ENCODE peak calls at places on chromosomes 4 and X, in six cellular contexts. J is cardiac muscle cell; W is MCF 10A; Z is fibroblast of villous mesenchyme; D is BJ; C is CD4-positive, alpha-beta T cell. F is an unnamed sample.

GRCh38 chrX:97126020-97126419 is 242.3 kb downstream of the RPA4 start:
- DNase-seq in D (no peak), J (peak; percentile 63), Z (peak; percentile 14), W (peak; percentile 1), C (no peak), F (no peak)

GRCh38 chr4:53508446-53508845 is 82.8 kb downstream of the LNX1 start:
- DNase-seq in W (peak; percentile 68), C (no peak), J (peak; percentile 84), D (no peak), Z (peak; percentile 80), F (no peak)

GRCh38 chr4:57193164-57193810 is 83.1 kb upstream of the IGFBP7 start:
- DNase-seq in W (no peak), J (no peak), D (no peak), C (no peak), Z (no peak), F (no peak)

GRCh38 chrX:14050704-14051103 is 21.0 kb upstream of the GEMIN8 start:
- DNase-seq in J (no peak), C (no peak), Z (no peak), W (no peak), D (no peak), F (no peak)

GRCh38 chr4:104577405-104577804 is 82.7 kb upstream of the CXXC4 start:
- DNase-seq in C (no peak), J (no peak), Z (no peak), W (no peak), D (no peak), F (no peak)

GRCh38 chr4:149108626-149109025 is 666.4 kb upstream of the NR3C2 start:
- DNase-seq in W (no peak), D (peak; percentile 19), C (no peak), Z (peak; percentile 47), J (no peak), F (no peak)

GRCh38 chr4:127959794-127960193 is 5.2 kb downstream of the MFSD8 start:
- DNase-seq in C (no peak), Z (no peak), W (no peak), D (no peak), J (no peak), F (no peak)

GRCh38 chrX:152405561-152405960 is 45.6 kb downstream of the GABRA3 start:
- DNase-seq in J (no peak), C (no peak), W (peak; percentile 11), Z (no peak), D (no peak), F (no peak)

GRCh38 chr4:77355731-77356130 is 198.7 kb downstream of the CCNG2 start:
- DNase-seq in Z (no peak), W (no peak), J (no peak), C (no peak), D (no peak), F (no peak)

GRCh38 chr4:42655921-42656735 is 777 bp downstream of the ATP8A1 start:
- DNase-seq in J (no peak), Z (no peak), C (peak; percentile 27), D (no peak), W (no peak), F (peak; percentile 27)

GRCh38 chrX:17788956-17789562 is 51.8 kb downstream of the SCML1 start:
- DNase-seq in J (no peak), Z (no peak), W (no peak), C (no peak), D (no peak), F (no peak)

GRCh38 chr4:137267024-137267423 is 265.3 kb downstream of the PCDH18 start:
- DNase-seq in Z (no peak), W (peak; percentile 50), C (no peak), D (peak; percentile 22), J (peak; percentile 62), F (no peak)

GRCh38 chr4:25704516-25704915 is 48.9 kb downstream of the SLC34A2 start:
- DNase-seq in C (no peak), Z (no peak), D (no peak), W (no peak), J (no peak), F (no peak)

GRCh38 chrX:154714925-154715324 is 36.0 kb downstream of the GAB3 start:
- DNase-seq in C (no peak), Z (peak; percentile 54), J (peak; percentile 67), W (peak; percentile 80), D (no peak), F (no peak)

GRCh38 chrX:65528705-65529340 is 5.8 kb downstream of the LAS1L start:
- DNase-seq in J (peak; percentile 33), W (peak; percentile 40), D (no peak), C (peak; percentile 34), Z (peak; percentile 28), F (peak; percentile 66)

GRCh38 chrX:130086414-130087207 is 23.7 kb downstream of the ELF4 start:
- DNase-seq in W (no peak), D (no peak), Z (no peak), J (no peak), C (peak; percentile 37), F (no peak)

GRCh38 chr4:73883306-73883705 is 14.1 kb downstream of the CXCL1 start:
- DNase-seq in C (no peak), W (peak; percentile 55), Z (no peak), J (peak; percentile 62), D (no peak), F (no peak)

GRCh38 chrX:23783569-23784486 is 855 bp downstream of the SAT1 start:
- DNase-seq in W (no peak), C (no peak), J (peak; percentile 26), D (no peak), Z (no peak), F (no peak)

GRCh38 chrX:68834371-68835103 is 5.7 kb downstream of the EFNB1 start:
- DNase-seq in C (no peak), W (peak; percentile 18), D (no peak), J (no peak), Z (no peak), F (no peak)

GRCh38 chr4:74621616-74622015 is 172.7 kb downstream of the BTC start:
- DNase-seq in D (no peak), Z (no peak), W (no peak), C (no peak), J (no peak), F (no peak)

GRCh38 chr4:153076861-153077260 is 127.4 kb upstream of the TRIM2 start:
- DNase-seq in Z (no peak), D (no peak), J (no peak), C (no peak), W (no peak), F (no peak)

GRCh38 chr4:675980-676870 is 1.9 kb downstream of the MYL5 start:
- DNase-seq in D (no peak), J (no peak), Z (no peak), C (no peak), W (no peak), F (no peak)

GRCh38 chr4:185566972-185567749 is 31.9 kb upstream of the PDLIM3 start:
- DNase-seq in Z (peak; percentile 95), D (peak; percentile 25), W (no peak), C (no peak), J (peak; percentile 96), F (no peak)

GRCh38 chr4:155174668-155175067 is 33.8 kb upstream of the NPY2R start:
- DNase-seq in Z (no peak), J (no peak), W (no peak), D (no peak), C (no peak), F (no peak)

GRCh38 chr4:8762951-8763735 is 108.5 kb downstream of the HMX1 start:
- DNase-seq in D (no peak), J (no peak), C (no peak), W (no peak), Z (no peak), F (no peak)

GRCh38 chr4:185298728-185299394 is 89.5 kb downstream of the SNX25 start:
- DNase-seq in J (no peak), C (no peak), Z (no peak), W (no peak), D (no peak), F (no peak)

GRCh38 chr4:107913283-107913899 is 18.0 kb upstream of the CYP2U1 start:
- DNase-seq in J (peak; percentile 88), D (peak; percentile 9), C (no peak), W (peak; percentile 79), Z (peak; percentile 86), F (no peak)

GRCh38 chr4:107916623-107917022 is 14.7 kb upstream of the CYP2U1 start:
- DNase-seq in D (no peak), J (no peak), Z (no peak), C (no peak), W (no peak), F (no peak)
- TF ChIP-seq CTCF in D (no peak), J (no peak), Z (no peak), C (no peak), W (no peak), F (no peak)

GRCh38 chrX:136200466-136200865 is 50.7 kb downstream of the MAP7D3 start:
- DNase-seq in Z (peak; percentile 44), W (peak; percentile 52), J (peak; percentile 36), C (no peak), D (no peak), F (no peak)
- TF ChIP-seq CTCF in Z (peak; percentile 50), W (peak; percentile 34), J (peak; percentile 39), C (peak; percentile 21), D (peak; percentile 41), F (no peak)

GRCh38 chrX:38220024-38220935 is at the start of gene SRPX:
- DNase-seq in W (peak; percentile 62), Z (no peak), C (no peak), D (no peak), J (peak; percentile 66), F (no peak)
- TF ChIP-seq CTCF in W (peak; percentile 30), Z (peak; percentile 32), C (no peak), D (peak; percentile 57), J (peak; percentile 36), F (no peak)

GRCh38 chrX:124406294-124407013 is 60.1 kb downstream of the SH2D1A start:
- DNase-seq in W (peak; percentile 87), J (peak; percentile 74), Z (peak; percentile 42), C (peak; percentile 24), D (no peak), F (no peak)
- TF ChIP-seq CTCF in W (peak; percentile 63), J (peak; percentile 46), Z (peak; percentile 46), C (no peak), D (peak; percentile 35), F (no peak)

GRCh38 chr4:86521373-86521969 is 72.6 kb upstream of the PTPN13 start:
- DNase-seq in J (no peak), C (no peak), D (no peak), Z (no peak), W (no peak), F (no peak)

GRCh38 chr4:86523333-86523732 is 70.8 kb upstream of the PTPN13 start:
- DNase-seq in W (no peak), Z (no peak), D (no peak), C (no peak), J (no peak), F (no peak)

GRCh38 chr4:86522349-86522748 is 71.8 kb upstream of the PTPN13 start:
- DNase-seq in Z (no peak), W (peak; percentile 17), D (no peak), C (no peak), J (peak; percentile 25), F (no peak)
- TF ChIP-seq CTCF in Z (peak; percentile 25), W (peak; percentile 43), D (no peak), C (no peak), J (peak; percentile 25), F (no peak)

GRCh38 chrX:148542481-148543255 is 42.3 kb downstream of the AFF2 start:
- DNase-seq in W (no peak), C (no peak), Z (no peak), D (no peak), J (no peak), F (no peak)
- TF ChIP-seq CTCF in W (no peak), C (no peak), Z (no peak), D (no peak), J (no peak), F (no peak)

F was measured in omental fat pad.